ENCODE peak calls at places on chromosomes 2 and 18, in four cellular contexts. One of them, this sample, is unnamed.

GRCh38 chr2:225670111-225670974 is 270.8 kb downstream of the NYAP2 start:
- DNase-seq in K562: peak; percentile 6
- DNase-seq in H1: no peak
- DNase-seq in A549: peak; percentile 63
- DNase-seq in this sample: peak; percentile 32

GRCh38 chr18:34880882-34881852 is 160.0 kb upstream of the MAPRE2 start:
- DNase-seq in A549: peak; percentile 41
- DNase-seq in H1: no peak
- DNase-seq in K562: no peak
- DNase-seq in this sample: peak; percentile 53

GRCh38 chr2:96414161-96414713 is 78.7 kb downstream of the NCAPH start:
- DNase-seq in A549: no peak
- DNase-seq in K562: no peak
- DNase-seq in H1: no peak
- DNase-seq in this sample: no peak

GRCh38 chr2:15311926-15312325 is 249.2 kb downstream of the NBAS start:
- DNase-seq in K562: peak; percentile 25
- DNase-seq in H1: no peak
- DNase-seq in A549: no peak
- DNase-seq in this sample: no peak

GRCh38 chr2:193963472-193964119 is 1693.4 kb upstream of the SLC39A10 start:
- DNase-seq in A549: peak; percentile 33
- DNase-seq in H1: peak; percentile 50
- DNase-seq in K562: no peak
- DNase-seq in this sample: peak; percentile 36

GRCh38 chr2:26054598-26055348 is 20.9 kb downstream of the RAB10 start:
- DNase-seq in K562: no peak
- DNase-seq in H1: no peak
- DNase-seq in A549: no peak
- DNase-seq in this sample: no peak

GRCh38 chr18:51194604-51195003 is 2.9 kb downstream of the MEX3C start:
- DNase-seq in A549: no peak
- DNase-seq in H1: no peak
- DNase-seq in K562: no peak
- DNase-seq in this sample: no peak

GRCh38 chr18:54710519-54711281 is 117.6 kb upstream of the RAB27B start:
- DNase-seq in H1: no peak
- DNase-seq in A549: no peak
- DNase-seq in K562: no peak
- DNase-seq in this sample: no peak

DNA sequence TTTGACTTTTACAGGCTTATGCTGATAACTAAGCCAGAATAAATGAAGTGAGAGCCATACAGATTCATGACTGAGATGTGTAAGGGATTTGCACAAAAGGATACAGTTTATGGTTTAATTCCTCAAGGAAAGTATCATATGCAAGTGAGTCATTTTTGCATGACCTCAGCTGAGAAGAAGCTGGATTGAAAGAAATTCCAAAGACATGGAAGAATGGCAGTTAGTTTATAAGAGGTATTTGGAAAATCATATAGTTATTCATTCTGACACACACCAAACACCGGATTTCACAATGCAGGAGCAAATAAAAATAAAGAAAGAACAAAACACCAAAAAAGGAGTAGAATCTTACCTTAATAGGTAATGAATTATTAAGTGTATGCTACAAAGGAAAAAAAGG is 83.2 kb upstream of the RND3 start:
- DNase-seq in A549: peak; percentile 68
- DNase-seq in K562: no peak
- DNase-seq in H1: no peak
- DNase-seq in this sample: no peak
- TF ChIP-seq RNF2 in A549: no peak
- TF ChIP-seq RNF2 in K562: no peak
- TF ChIP-seq RNF2 in H1: no peak
- TF ChIP-seq RNF2 in this sample: no peak

GRCh38 chr2:71893646-71894045 is 254.0 kb downstream of the CYP26B1 start:
- DNase-seq in A549: no peak
- DNase-seq in K562: no peak
- DNase-seq in H1: peak; percentile 22
- DNase-seq in this sample: no peak

GRCh38 chr2:71897145-71897495 is 250.5 kb downstream of the CYP26B1 start:
- DNase-seq in K562: no peak
- DNase-seq in H1: no peak
- DNase-seq in A549: no peak
- DNase-seq in this sample: no peak

GRCh38 chr2:71894266-71894665 is 253.4 kb downstream of the CYP26B1 start:
- DNase-seq in K562: peak; percentile 27
- DNase-seq in H1: peak; percentile 43
- DNase-seq in A549: no peak
- DNase-seq in this sample: no peak

GRCh38 chr2:71896385-71897144 is 251.1 kb downstream of the CYP26B1 start:
- DNase-seq in K562: no peak
- DNase-seq in H1: peak; percentile 30
- DNase-seq in A549: no peak
- DNase-seq in this sample: no peak

DNA sequence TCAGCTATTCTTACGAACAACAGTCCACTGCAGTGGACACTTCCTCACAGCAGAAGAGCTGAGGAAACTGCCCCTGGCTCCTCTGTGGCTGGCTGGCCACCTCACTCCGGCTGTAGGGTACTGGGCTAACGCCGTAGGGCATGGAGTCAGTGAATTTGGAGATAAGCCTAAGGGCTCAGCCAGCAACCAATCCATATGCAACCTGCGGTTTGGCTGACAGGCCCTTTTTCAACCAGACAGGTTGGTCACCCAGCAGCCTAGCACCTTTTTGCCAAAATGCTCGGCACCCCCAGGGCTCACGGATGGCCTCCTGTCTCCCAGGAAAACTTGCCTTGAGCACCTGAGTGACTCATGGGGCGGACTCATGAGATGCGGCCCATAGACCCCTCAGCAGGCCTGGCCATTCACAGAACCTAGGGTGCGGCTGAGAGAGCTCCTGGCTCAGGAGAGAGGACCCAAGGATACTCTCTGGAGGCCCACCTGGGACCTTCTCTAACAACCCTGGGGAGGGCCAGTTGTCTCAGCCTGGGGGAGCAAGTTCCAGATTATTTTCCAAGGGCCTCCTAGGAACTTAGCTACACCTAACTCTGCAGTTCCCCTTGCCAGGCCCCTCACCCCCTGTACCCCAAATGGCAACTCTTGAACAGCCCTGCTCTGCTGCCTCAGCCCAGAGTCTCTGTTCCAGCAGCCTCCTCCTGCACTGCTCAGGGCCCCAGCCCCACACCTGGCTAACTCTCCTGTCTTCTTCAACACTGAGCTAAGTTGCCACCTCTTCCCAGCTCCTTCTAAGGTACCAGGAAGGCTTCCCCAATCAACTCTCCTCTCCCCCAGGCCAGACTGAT is 252.1 kb downstream of the CYP26B1 start:
- DNase-seq in A549: no peak
- DNase-seq in K562: no peak
- DNase-seq in H1: peak; percentile 37
- DNase-seq in this sample: no peak
- TF ChIP-seq RNF2 in A549: no peak
- TF ChIP-seq RNF2 in K562: no peak
- TF ChIP-seq RNF2 in H1: no peak
- TF ChIP-seq RNF2 in this sample: no peak

DNA sequence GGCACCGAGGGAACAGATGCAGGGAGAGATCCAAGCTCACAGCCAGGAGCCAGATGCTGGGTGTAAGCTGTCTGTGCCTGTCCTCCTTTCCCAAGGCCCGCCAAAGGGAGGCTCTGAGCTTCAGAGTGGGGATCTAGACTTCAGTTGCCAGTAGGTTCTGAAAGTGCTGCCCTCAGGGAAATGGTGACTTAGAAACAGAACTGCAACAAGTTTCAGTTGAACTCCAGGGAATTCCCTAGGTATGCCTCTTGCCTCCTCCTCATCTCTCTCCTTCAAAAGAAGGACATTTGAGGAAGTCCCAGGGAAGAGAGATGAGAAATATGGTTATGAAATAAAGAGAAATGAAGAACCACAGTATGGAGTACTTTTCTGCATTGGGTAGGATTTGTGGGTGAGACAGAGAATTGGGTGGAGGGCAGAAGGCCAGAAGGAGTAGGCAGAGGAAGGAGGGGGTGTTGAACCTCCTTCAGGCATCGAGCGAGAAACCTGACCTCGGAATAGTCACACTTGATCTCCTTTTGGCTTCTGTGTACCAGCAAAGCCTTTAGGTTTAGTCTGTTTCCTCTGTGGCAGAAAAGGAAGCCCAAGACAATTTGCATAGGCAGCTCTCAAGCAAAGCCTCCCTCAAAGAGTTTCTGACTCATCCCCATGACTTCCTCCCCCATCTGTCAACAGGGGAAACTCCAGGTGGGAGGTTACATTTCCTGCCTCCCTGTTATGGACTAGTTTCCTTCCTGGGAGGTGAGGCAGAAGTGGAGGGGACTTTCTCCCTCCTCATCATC is 45.7 kb downstream of the QPCT start:
- DNase-seq in K562: peak; percentile 27
- DNase-seq in A549: peak; percentile 79
- DNase-seq in H1: peak; percentile 44
- DNase-seq in this sample: peak; percentile 56
- TF ChIP-seq RNF2 in K562: no peak
- TF ChIP-seq RNF2 in A549: no peak
- TF ChIP-seq RNF2 in H1: no peak
- TF ChIP-seq RNF2 in this sample: no peak

GRCh38 chr2:206969192-206969591 is 29.9 kb downstream of the CPO start:
- DNase-seq in H1: no peak
- DNase-seq in K562: no peak
- DNase-seq in A549: no peak
- DNase-seq in this sample: no peak

GRCh38 chr2:206968139-206969086 is 29.1 kb downstream of the CPO start:
- DNase-seq in A549: no peak
- DNase-seq in H1: no peak
- DNase-seq in K562: no peak
- DNase-seq in this sample: no peak

GRCh38 chr2:206970589-206971375 is 31.5 kb downstream of the CPO start:
- DNase-seq in K562: no peak
- DNase-seq in A549: no peak
- DNase-seq in H1: no peak
- DNase-seq in this sample: no peak

GRCh38 chr2:206974556-206974955 is 35.2 kb downstream of the CPO start:
- DNase-seq in A549: no peak
- DNase-seq in K562: no peak
- DNase-seq in H1: no peak
- DNase-seq in this sample: no peak

DNA sequence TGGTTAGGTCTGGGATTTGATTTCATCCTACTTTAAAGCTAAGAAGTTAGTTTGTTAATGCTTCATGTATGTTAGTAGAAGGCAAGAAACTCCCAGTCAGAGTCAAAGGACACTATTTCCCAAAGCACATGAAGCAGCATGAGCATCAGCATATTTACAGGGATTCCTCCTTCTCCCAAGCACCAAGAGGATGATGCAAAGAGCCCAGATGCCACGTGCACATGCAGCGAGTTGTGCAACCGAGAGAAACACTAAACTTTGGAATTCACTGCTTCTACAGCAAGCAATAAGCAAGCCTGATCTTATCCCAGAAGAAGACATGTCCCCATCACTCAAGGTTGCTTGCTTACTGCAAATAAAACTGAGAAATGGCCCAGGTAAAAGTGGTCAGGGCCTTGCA is 32.5 kb downstream of the CPO start:
- DNase-seq in H1: no peak
- DNase-seq in K562: no peak
- DNase-seq in A549: no peak
- DNase-seq in this sample: no peak
- TF ChIP-seq RNF2 in H1: no peak
- TF ChIP-seq RNF2 in K562: no peak
- TF ChIP-seq RNF2 in A549: no peak
- TF ChIP-seq RNF2 in this sample: no peak

DNA sequence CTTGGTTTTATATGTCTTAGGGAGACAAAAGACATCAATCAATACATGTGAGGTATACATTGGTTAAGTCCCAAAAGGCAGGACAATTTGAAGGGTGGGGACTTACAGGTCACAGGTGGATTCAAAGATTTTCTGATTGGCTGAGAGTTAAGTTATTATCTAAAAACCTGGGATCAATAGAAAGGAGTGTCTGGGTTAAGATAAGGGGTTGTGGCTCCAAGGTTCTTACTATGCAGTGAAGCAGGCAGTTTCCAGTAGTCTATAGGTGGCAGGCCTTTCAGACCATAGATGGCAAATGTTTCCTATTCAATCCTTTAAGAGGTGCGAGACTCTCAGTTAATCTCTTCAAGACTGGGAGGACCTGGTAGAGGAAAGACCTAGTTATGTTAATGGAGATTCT is 42.1 kb upstream of the NEB start:
- DNase-seq in A549: no peak
- DNase-seq in H1: no peak
- DNase-seq in K562: no peak
- DNase-seq in this sample: no peak
- TF ChIP-seq RNF2 in A549: no peak
- TF ChIP-seq RNF2 in H1: no peak
- TF ChIP-seq RNF2 in K562: no peak
- TF ChIP-seq RNF2 in this sample: no peak

GRCh38 chr2:150677561-150677960 is 190.1 kb upstream of the RND3 start:
- DNase-seq in A549: no peak
- DNase-seq in H1: no peak
- DNase-seq in K562: no peak
- DNase-seq in this sample: no peak

GRCh38 chr2:150686391-150686790 is 198.9 kb upstream of the RND3 start:
- DNase-seq in K562: no peak
- DNase-seq in H1: no peak
- DNase-seq in A549: no peak
- DNase-seq in this sample: no peak

GRCh38 chr2:150676747-150677382 is 189.4 kb upstream of the RND3 start:
- DNase-seq in H1: no peak
- DNase-seq in A549: no peak
- DNase-seq in K562: no peak
- DNase-seq in this sample: no peak

GRCh38 chr2:150679456-150680120 is 192.1 kb upstream of the RND3 start:
- DNase-seq in K562: no peak
- DNase-seq in H1: no peak
- DNase-seq in A549: no peak
- DNase-seq in this sample: no peak

GRCh38 chr2:150681120-150681796 is 193.8 kb upstream of the RND3 start:
- DNase-seq in A549: peak; percentile 25
- DNase-seq in K562: no peak
- DNase-seq in H1: no peak
- DNase-seq in this sample: no peak
- TF ChIP-seq RNF2 in A549: no peak
- TF ChIP-seq RNF2 in K562: no peak
- TF ChIP-seq RNF2 in H1: no peak
- TF ChIP-seq RNF2 in this sample: no peak

This sample was measured in HepG2.